ENCODE peak calls at places on chromosomes 2 and 18, in eight cellular contexts. One of them, this sample, is unnamed.

GRCh38 chr2:120283649-120284048 is 31.0 kb downstream of the RALB start:
- DNase-seq in heart left ventricle: no peak
- DNase-seq in suprapubic skin: no peak
- DNase-seq in uterus: no peak
- DNase-seq in IMR-90: peak
- DNase-seq in H54: no peak
- DNase-seq in tibial nerve: no peak
- DNase-seq in adrenal gland: no peak
- DNase-seq in this sample: no peak

GRCh38 chr2:161710131-161710915 is 86.1 kb downstream of the SLC4A10 start:
- DNase-seq in heart left ventricle: no peak
- DNase-seq in suprapubic skin: no peak
- DNase-seq in uterus: no peak
- DNase-seq in IMR-90: no peak
- DNase-seq in H54: no peak
- DNase-seq in tibial nerve: no peak
- DNase-seq in adrenal gland: no peak
- DNase-seq in this sample: no peak

GRCh38 chr18:10078053-10078452 is 164.2 kb downstream of the VAPA start:
- DNase-seq in heart left ventricle: no peak
- DNase-seq in suprapubic skin: no peak
- DNase-seq in uterus: no peak
- DNase-seq in IMR-90: no peak
- DNase-seq in H54: no peak
- DNase-seq in tibial nerve: no peak
- DNase-seq in adrenal gland: no peak
- DNase-seq in this sample: no peak

GRCh38 chr2:18339326-18339725 is 221.1 kb downstream of the RDH14 start:
- DNase-seq in heart left ventricle: no peak
- DNase-seq in suprapubic skin: no peak
- DNase-seq in uterus: no peak
- DNase-seq in IMR-90: peak
- DNase-seq in H54: no peak
- DNase-seq in tibial nerve: no peak
- DNase-seq in adrenal gland: no peak
- DNase-seq in this sample: no peak

GRCh38 chr2:201118957-201119848 is 3.2 kb downstream of the CFLAR start:
- DNase-seq in heart left ventricle: no peak
- DNase-seq in suprapubic skin: no peak
- DNase-seq in uterus: no peak
- DNase-seq in IMR-90: peak
- DNase-seq in H54: no peak
- DNase-seq in tibial nerve: no peak
- DNase-seq in adrenal gland: no peak
- DNase-seq in this sample: no peak

GRCh38 chr2:102366406-102367112 is 11.0 kb downstream of the IL18R1 start:
- DNase-seq in heart left ventricle: no peak
- DNase-seq in suprapubic skin: no peak
- DNase-seq in uterus: no peak
- DNase-seq in IMR-90: no peak
- DNase-seq in H54: no peak
- DNase-seq in tibial nerve: no peak
- DNase-seq in adrenal gland: no peak
- DNase-seq in this sample: no peak

GRCh38 chr2:230680463-230681195 is 32.0 kb upstream of the CAB39 start:
- DNase-seq in heart left ventricle: no peak
- DNase-seq in suprapubic skin: no peak
- DNase-seq in uterus: no peak
- DNase-seq in IMR-90: peak
- DNase-seq in H54: no peak
- DNase-seq in tibial nerve: no peak
- DNase-seq in adrenal gland: no peak
- DNase-seq in this sample: no peak

GRCh38 chr2:23926289-23926749 is 604 bp downstream of the ATAD2B start:
- DNase-seq in heart left ventricle: peak
- DNase-seq in suprapubic skin: peak
- DNase-seq in uterus: peak
- DNase-seq in IMR-90: no peak
- DNase-seq in H54: no peak
- DNase-seq in tibial nerve: peak
- DNase-seq in adrenal gland: no peak
- DNase-seq in this sample: no peak

GRCh38 chr18:76131738-76132137 is 363.3 kb downstream of the ZNF516 start:
- DNase-seq in heart left ventricle: no peak
- DNase-seq in suprapubic skin: no peak
- DNase-seq in uterus: no peak
- DNase-seq in IMR-90: no peak
- DNase-seq in H54: no peak
- DNase-seq in tibial nerve: no peak
- DNase-seq in adrenal gland: no peak
- DNase-seq in this sample: no peak

GRCh38 chr18:79791141-79791972 is 6.4 kb upstream of the KCNG2 start:
- DNase-seq in heart left ventricle: peak
- DNase-seq in suprapubic skin: no peak
- DNase-seq in uterus: no peak
- DNase-seq in IMR-90: peak
- DNase-seq in H54: peak
- DNase-seq in tibial nerve: peak
- DNase-seq in adrenal gland: peak
- DNase-seq in this sample: peak

GRCh38 chr2:27051902-27052645 is 606 bp downstream of the AGBL5 start:
- DNase-seq in heart left ventricle: no peak
- DNase-seq in suprapubic skin: peak
- DNase-seq in uterus: peak
- DNase-seq in IMR-90: no peak
- DNase-seq in H54: no peak
- DNase-seq in tibial nerve: no peak
- DNase-seq in adrenal gland: peak
- DNase-seq in this sample: no peak

GRCh38 chr2:45007961-45008295 is 1.3 kb downstream of the SIX2 start:
- DNase-seq in heart left ventricle: no peak
- DNase-seq in suprapubic skin: no peak
- DNase-seq in uterus: no peak
- DNase-seq in IMR-90: no peak
- DNase-seq in H54: no peak
- DNase-seq in tibial nerve: no peak
- DNase-seq in adrenal gland: no peak
- DNase-seq in this sample: no peak

GRCh38 chr2:167966937-167967913 is 280.2 kb downstream of the STK39 start:
- DNase-seq in heart left ventricle: no peak
- DNase-seq in suprapubic skin: no peak
- DNase-seq in uterus: no peak
- DNase-seq in IMR-90: peak
- DNase-seq in H54: no peak
- DNase-seq in tibial nerve: no peak
- DNase-seq in adrenal gland: no peak
- DNase-seq in this sample: no peak

GRCh38 chr2:11166476-11166875 is 11.2 kb downstream of the SLC66A3 start:
- DNase-seq in heart left ventricle: no peak
- DNase-seq in suprapubic skin: no peak
- DNase-seq in uterus: no peak
- DNase-seq in IMR-90: no peak
- DNase-seq in H54: no peak
- DNase-seq in tibial nerve: no peak
- DNase-seq in adrenal gland: no peak
- DNase-seq in this sample: no peak
- TF ChIP-seq POLR2A in heart left ventricle: no peak
- TF ChIP-seq POLR2A in suprapubic skin: no peak
- TF ChIP-seq POLR2A in uterus: no peak
- TF ChIP-seq POLR2A in IMR-90: no peak
- TF ChIP-seq POLR2A in H54: no peak
- TF ChIP-seq POLR2A in tibial nerve: no peak
- TF ChIP-seq POLR2A in adrenal gland: no peak
- TF ChIP-seq POLR2A in this sample: no peak

GRCh38 chr2:105790467-105791118 is 45.9 kb downstream of the NCK2 start:
- DNase-seq in heart left ventricle: no peak
- DNase-seq in suprapubic skin: no peak
- DNase-seq in uterus: no peak
- DNase-seq in IMR-90: no peak
- DNase-seq in H54: no peak
- DNase-seq in tibial nerve: no peak
- DNase-seq in adrenal gland: no peak
- DNase-seq in this sample: no peak
- TF ChIP-seq POLR2A in heart left ventricle: no peak
- TF ChIP-seq POLR2A in suprapubic skin: no peak
- TF ChIP-seq POLR2A in uterus: no peak
- TF ChIP-seq POLR2A in IMR-90: no peak
- TF ChIP-seq POLR2A in H54: no peak
- TF ChIP-seq POLR2A in tibial nerve: no peak
- TF ChIP-seq POLR2A in adrenal gland: no peak
- TF ChIP-seq POLR2A in this sample: no peak

GRCh38 chr2:181305151-181306123 is 151.7 kb upstream of the ITGA4 start:
- DNase-seq in heart left ventricle: peak
- DNase-seq in suprapubic skin: no peak
- DNase-seq in uterus: no peak
- DNase-seq in IMR-90: peak
- DNase-seq in H54: no peak
- DNase-seq in tibial nerve: no peak
- DNase-seq in adrenal gland: no peak
- DNase-seq in this sample: no peak
- TF ChIP-seq POLR2A in heart left ventricle: no peak
- TF ChIP-seq POLR2A in suprapubic skin: no peak
- TF ChIP-seq POLR2A in uterus: no peak
- TF ChIP-seq POLR2A in IMR-90: no peak
- TF ChIP-seq POLR2A in H54: no peak
- TF ChIP-seq POLR2A in tibial nerve: no peak
- TF ChIP-seq POLR2A in adrenal gland: no peak
- TF ChIP-seq POLR2A in this sample: no peak

GRCh38 chr2:101362777-101363176 is 24.5 kb downstream of the CREG2 start:
- DNase-seq in heart left ventricle: no peak
- DNase-seq in suprapubic skin: no peak
- DNase-seq in uterus: no peak
- DNase-seq in IMR-90: no peak
- DNase-seq in H54: no peak
- DNase-seq in tibial nerve: no peak
- DNase-seq in adrenal gland: no peak
- DNase-seq in this sample: no peak
- TF ChIP-seq POLR2A in heart left ventricle: no peak
- TF ChIP-seq POLR2A in suprapubic skin: no peak
- TF ChIP-seq POLR2A in uterus: no peak
- TF ChIP-seq POLR2A in IMR-90: no peak
- TF ChIP-seq POLR2A in H54: no peak
- TF ChIP-seq POLR2A in tibial nerve: no peak
- TF ChIP-seq POLR2A in adrenal gland: no peak
- TF ChIP-seq POLR2A in this sample: no peak

GRCh38 chr18:12393510-12393909 is 14.2 kb upstream of the PRELID3A start:
- DNase-seq in heart left ventricle: no peak
- DNase-seq in suprapubic skin: no peak
- DNase-seq in uterus: no peak
- DNase-seq in IMR-90: no peak
- DNase-seq in H54: no peak
- DNase-seq in tibial nerve: no peak
- DNase-seq in adrenal gland: no peak
- DNase-seq in this sample: no peak
- TF ChIP-seq POLR2A in heart left ventricle: no peak
- TF ChIP-seq POLR2A in suprapubic skin: no peak
- TF ChIP-seq POLR2A in uterus: no peak
- TF ChIP-seq POLR2A in IMR-90: no peak
- TF ChIP-seq POLR2A in H54: no peak
- TF ChIP-seq POLR2A in tibial nerve: no peak
- TF ChIP-seq POLR2A in adrenal gland: no peak
- TF ChIP-seq POLR2A in this sample: no peak

DNA sequence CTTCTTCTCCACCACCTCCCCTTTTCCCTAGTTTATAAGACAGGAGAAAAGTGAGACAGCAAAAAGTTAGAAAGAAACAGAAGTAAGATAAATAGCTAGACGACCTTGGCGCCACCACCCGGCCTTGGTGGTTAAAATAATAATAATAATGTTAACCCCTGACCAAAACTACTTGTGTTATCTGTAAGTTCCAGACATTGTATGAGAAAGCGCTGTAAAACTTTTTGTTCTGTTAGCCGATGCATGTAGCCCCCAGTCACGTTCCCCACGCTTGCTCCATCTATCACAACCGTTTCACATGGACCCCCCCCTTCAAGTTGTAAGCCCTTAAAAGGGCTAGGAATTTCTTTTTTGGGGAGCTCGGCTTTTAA is 1.5 kb upstream of the BUB1 start:
- DNase-seq in heart left ventricle: no peak
- DNase-seq in suprapubic skin: no peak
- DNase-seq in uterus: no peak
- DNase-seq in IMR-90: no peak
- DNase-seq in H54: no peak
- DNase-seq in tibial nerve: peak
- DNase-seq in adrenal gland: peak
- DNase-seq in this sample: no peak
- TF ChIP-seq POLR2A in heart left ventricle: no peak
- TF ChIP-seq POLR2A in suprapubic skin: no peak
- TF ChIP-seq POLR2A in uterus: no peak
- TF ChIP-seq POLR2A in IMR-90: no peak
- TF ChIP-seq POLR2A in H54: no peak
- TF ChIP-seq POLR2A in tibial nerve: no peak
- TF ChIP-seq POLR2A in adrenal gland: no peak
- TF ChIP-seq POLR2A in this sample: no peak

GRCh38 chr2:728165-728564 is 51.0 kb upstream of the TMEM18 start:
- DNase-seq in heart left ventricle: no peak
- DNase-seq in suprapubic skin: no peak
- DNase-seq in uterus: no peak
- DNase-seq in IMR-90: no peak
- DNase-seq in H54: no peak
- DNase-seq in tibial nerve: no peak
- DNase-seq in adrenal gland: no peak
- DNase-seq in this sample: no peak

GRCh38 chr2:729363-729762 is 52.2 kb upstream of the TMEM18 start:
- DNase-seq in heart left ventricle: no peak
- DNase-seq in suprapubic skin: no peak
- DNase-seq in uterus: no peak
- DNase-seq in IMR-90: no peak
- DNase-seq in H54: no peak
- DNase-seq in tibial nerve: no peak
- DNase-seq in adrenal gland: no peak
- DNase-seq in this sample: no peak

GRCh38 chr2:726158-726557 is 49.0 kb upstream of the TMEM18 start:
- DNase-seq in heart left ventricle: no peak
- DNase-seq in suprapubic skin: no peak
- DNase-seq in uterus: no peak
- DNase-seq in IMR-90: no peak
- DNase-seq in H54: no peak
- DNase-seq in tibial nerve: no peak
- DNase-seq in adrenal gland: no peak
- DNase-seq in this sample: no peak

GRCh38 chr2:725464-725863 is 48.3 kb upstream of the TMEM18 start:
- DNase-seq in heart left ventricle: no peak
- DNase-seq in suprapubic skin: no peak
- DNase-seq in uterus: no peak
- DNase-seq in IMR-90: no peak
- DNase-seq in H54: no peak
- DNase-seq in tibial nerve: no peak
- DNase-seq in adrenal gland: no peak
- DNase-seq in this sample: no peak

DNA sequence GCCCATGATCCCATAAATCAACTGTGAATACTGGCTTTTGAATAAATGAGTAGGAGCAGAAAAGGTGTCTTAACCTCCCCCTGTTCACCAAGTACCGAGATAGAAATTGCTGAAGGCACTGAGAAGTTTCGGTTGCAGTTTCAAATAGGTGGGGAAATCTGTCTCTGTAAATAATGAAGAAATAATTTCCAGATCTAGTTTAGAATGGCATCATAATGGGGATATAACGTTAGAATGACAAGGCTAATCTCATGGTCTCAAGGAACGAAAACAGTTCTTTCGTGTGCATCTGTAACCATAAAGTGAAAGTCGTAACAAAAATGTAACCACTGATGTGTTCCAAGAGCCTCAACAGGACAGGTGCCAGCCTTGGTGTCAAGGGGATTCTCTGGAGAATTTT is 49.9 kb upstream of the TMEM18 start:
- DNase-seq in heart left ventricle: no peak
- DNase-seq in suprapubic skin: no peak
- DNase-seq in uterus: no peak
- DNase-seq in IMR-90: no peak
- DNase-seq in H54: no peak
- DNase-seq in tibial nerve: no peak
- DNase-seq in adrenal gland: no peak
- DNase-seq in this sample: no peak
- TF ChIP-seq POLR2A in heart left ventricle: no peak
- TF ChIP-seq POLR2A in suprapubic skin: no peak
- TF ChIP-seq POLR2A in uterus: no peak
- TF ChIP-seq POLR2A in IMR-90: no peak
- TF ChIP-seq POLR2A in H54: no peak
- TF ChIP-seq POLR2A in tibial nerve: no peak
- TF ChIP-seq POLR2A in adrenal gland: no peak
- TF ChIP-seq POLR2A in this sample: no peak